ENCODE peak calls at places on chromosome 3, in seven cellular contexts. C is psoas muscle, S is OCI-LY7, J is NCI-H2171 treated with DMSO at 0.1 percent for 48 hours, E is smooth muscle cell of the brain vasculature, M is epithelial cell of esophagus, T is T-helper 9 cell. B is an unnamed sample.

GRCh38 chr3:43757613-43758012 is 66.9 kb downstream of the ABHD5 start:
- DNase-seq in E (no peak), S (no peak), T (no peak), C (no peak), J (no peak), M (no peak), B (no peak)

GRCh38 chr3:42872718-42873117 is 3.0 kb downstream of the CYP8B1 start:
- DNase-seq in S (no peak), T (no peak), M (no peak), E (no peak), J (no peak), C (peak; percentile 26), B (peak; percentile 35)

GRCh38 chr3:27680517-27681246 is 41.4 kb downstream of the EOMES start:
- DNase-seq in C (no peak), S (peak; percentile 5), J (no peak), T (no peak), M (no peak), E (no peak), B (no peak)

GRCh38 chr3:119731545-119732343 is 28.9 kb downstream of the CFAP91 start:
- DNase-seq in E (no peak), M (peak; percentile 41), S (no peak), C (no peak), T (no peak), J (peak; percentile 73), B (no peak)

GRCh38 chr3:195240939-195241338 is 30.0 kb downstream of the XXYLT1 start:
- DNase-seq in J (peak; percentile 24), M (peak; percentile 60), S (no peak), E (no peak), T (no peak), C (no peak), B (no peak)

GRCh38 chr3:86990171-86990733 is 697 bp downstream of the VGLL3 start:
- DNase-seq in E (no peak), C (peak; percentile 41), J (peak; percentile 7), S (no peak), T (no peak), M (peak; percentile 84), B (peak; percentile 71)

GRCh38 chr3:44000586-44000985 is 241.1 kb upstream of the TOPAZ1 start:
- DNase-seq in E (no peak), C (no peak), S (peak; percentile 13), M (peak; percentile 48), J (no peak), T (no peak), B (peak; percentile 25)

GRCh38 chr3:48285675-48286074 is 44.8 kb downstream of the ZNF589 start:
- DNase-seq in E (no peak), M (no peak), C (no peak), T (no peak), J (no peak), S (no peak), B (no peak)

GRCh38 chr3:123750659-123751420 is 133.3 kb downstream of the MYLK start:
- DNase-seq in J (no peak), C (no peak), E (no peak), T (no peak), S (no peak), M (no peak), B (peak; percentile 80)

GRCh38 chr3:22861426-22861825 is 341.7 kb upstream of the UBE2E2 start:
- DNase-seq in C (no peak), M (peak; percentile 86), T (no peak), J (no peak), S (no peak), E (no peak), B (no peak)

GRCh38 chr3:31103623-31104180 is 209.2 kb upstream of the GADL1 start:
- DNase-seq in S (no peak), J (no peak), C (no peak), E (no peak), M (peak; percentile 26), T (no peak), B (no peak)

GRCh38 chr3:177803495-177803894 is 606.2 kb upstream of the TBL1XR1 start:
- DNase-seq in T (no peak), J (no peak), E (no peak), M (no peak), C (no peak), S (no peak), B (no peak)

GRCh38 chr3:98779936-98780335 is 16.8 kb downstream of the ST3GAL6 start:
- DNase-seq in E (no peak), S (no peak), J (no peak), C (no peak), M (no peak), T (no peak), B (no peak)

GRCh38 chr3:194352631-194353290 is 1.6 kb upstream of the CPN2 start:
- DNase-seq in C (no peak), J (no peak), S (no peak), T (no peak), E (no peak), M (no peak), B (no peak)

GRCh38 chr3:53123510-53123909 is 6.7 kb downstream of the RFT1 start:
- DNase-seq in C (no peak), S (no peak), E (no peak), T (no peak), M (no peak), J (no peak), B (no peak)

GRCh38 chr3:194046995-194047681 is 88.8 kb upstream of the HES1 start:
- DNase-seq in E (no peak), M (no peak), J (peak; percentile 36), S (peak; percentile 77), T (no peak), C (peak; percentile 75), B (no peak)

GRCh38 chr3:45741742-45742141 is 52.5 kb downstream of the SACM1L start:
- DNase-seq in E (no peak), J (no peak), S (no peak), C (no peak), M (no peak), T (no peak), B (no peak)

GRCh38 chr3:71310595-71311319 is 272.8 kb downstream of the FOXP1 start:
- DNase-seq in J (no peak), S (no peak), M (peak; percentile 16), E (no peak), T (no peak), C (peak; percentile 50), B (peak; percentile 80)

GRCh38 chr3:72907131-72907697 is 19.4 kb downstream of the GXYLT2 start:
- DNase-seq in E (no peak), S (no peak), T (no peak), C (no peak), J (no peak), M (peak; percentile 50), B (peak; percentile 56)

GRCh38 chr3:24192469-24193056 is 247.5 kb downstream of the NR1D2 start:
- DNase-seq in S (no peak), T (no peak), C (no peak), E (no peak), J (no peak), M (no peak), B (no peak)

GRCh38 chr3:30576946-30577345 is 29.5 kb upstream of the TGFBR2 start:
- DNase-seq in S (no peak), J (no peak), C (no peak), T (no peak), M (no peak), E (no peak), B (no peak)